ENCODE peak calls at places on chromosomes 2 and 18, in five cellular contexts. One of them, this sample, is unnamed.

GRCh38 chr2:206531996-206532543 is 88.7 kb downstream of the ADAM23 start:
- DNase-seq in AG09309: no peak
- DNase-seq in cardiac muscle cell: peak; percentile 43
- DNase-seq in pancreas: no peak
- DNase-seq in SJCRH30: peak; percentile 68
- DNase-seq in this sample: no peak

GRCh38 chr2:19973471-19973870 is 16.4 kb downstream of the WDR35 start:
- DNase-seq in pancreas: no peak
- DNase-seq in SJCRH30: no peak
- DNase-seq in cardiac muscle cell: no peak
- DNase-seq in AG09309: no peak
- DNase-seq in this sample: no peak

GRCh38 chr2:72236445-72237067 is 88.9 kb upstream of the CYP26B1 start:
- DNase-seq in cardiac muscle cell: no peak
- DNase-seq in pancreas: no peak
- DNase-seq in SJCRH30: no peak
- DNase-seq in AG09309: peak; percentile 74
- DNase-seq in this sample: no peak

GRCh38 chr2:33104052-33104623 is 157.4 kb downstream of the LTBP1 start:
- DNase-seq in pancreas: no peak
- DNase-seq in cardiac muscle cell: no peak
- DNase-seq in AG09309: no peak
- DNase-seq in SJCRH30: no peak
- DNase-seq in this sample: no peak

GRCh38 chr2:38037325-38037724 is 38.6 kb downstream of the CYP1B1 start:
- DNase-seq in pancreas: no peak
- DNase-seq in SJCRH30: no peak
- DNase-seq in AG09309: no peak
- DNase-seq in cardiac muscle cell: no peak
- DNase-seq in this sample: no peak

GRCh38 chr18:50711401-50711800 is 108.4 kb downstream of the MRO start:
- DNase-seq in cardiac muscle cell: no peak
- DNase-seq in SJCRH30: no peak
- DNase-seq in pancreas: no peak
- DNase-seq in AG09309: no peak
- DNase-seq in this sample: no peak

GRCh38 chr2:215883799-215884198 is 129.6 kb downstream of the MREG start:
- DNase-seq in cardiac muscle cell: no peak
- DNase-seq in SJCRH30: no peak
- DNase-seq in pancreas: no peak
- DNase-seq in AG09309: no peak
- DNase-seq in this sample: no peak

GRCh38 chr2:44542520-44542919 is 180.8 kb downstream of the CAMKMT start:
- DNase-seq in cardiac muscle cell: no peak
- DNase-seq in AG09309: no peak
- DNase-seq in SJCRH30: no peak
- DNase-seq in pancreas: no peak
- DNase-seq in this sample: no peak

GRCh38 chr2:191739194-191739593 is 61.3 kb downstream of the NABP1 start:
- DNase-seq in SJCRH30: peak; percentile 62
- DNase-seq in pancreas: no peak
- DNase-seq in cardiac muscle cell: no peak
- DNase-seq in AG09309: no peak
- DNase-seq in this sample: no peak

GRCh38 chr18:72727038-72727690 is 140.6 kb downstream of the NETO1 start:
- DNase-seq in AG09309: no peak
- DNase-seq in SJCRH30: peak; percentile 48
- DNase-seq in pancreas: no peak
- DNase-seq in cardiac muscle cell: no peak
- DNase-seq in this sample: no peak

GRCh38 chr2:70947556-70948184 is 12.0 kb downstream of the ATP6V1B1 start:
- DNase-seq in pancreas: no peak
- DNase-seq in SJCRH30: peak; percentile 45
- DNase-seq in AG09309: no peak
- DNase-seq in cardiac muscle cell: no peak
- DNase-seq in this sample: no peak

GRCh38 chr2:160471950-160472349 is 21.7 kb downstream of the RBMS1 start:
- DNase-seq in pancreas: no peak
- DNase-seq in SJCRH30: no peak
- DNase-seq in cardiac muscle cell: no peak
- DNase-seq in AG09309: no peak
- DNase-seq in this sample: no peak

GRCh38 chr2:54158311-54158710 is 42.9 kb downstream of the ACYP2 start:
- DNase-seq in SJCRH30: no peak
- DNase-seq in cardiac muscle cell: no peak
- DNase-seq in AG09309: no peak
- DNase-seq in pancreas: no peak
- DNase-seq in this sample: no peak

GRCh38 chr2:118833716-118834439 is 13.6 kb downstream of the EN1 start:
- DNase-seq in cardiac muscle cell: no peak
- DNase-seq in pancreas: no peak
- DNase-seq in AG09309: no peak
- DNase-seq in SJCRH30: no peak
- DNase-seq in this sample: no peak

GRCh38 chr2:228067309-228067708 is 114.2 kb downstream of the SPHKAP start:
- DNase-seq in cardiac muscle cell: no peak
- DNase-seq in AG09309: no peak
- DNase-seq in SJCRH30: no peak
- DNase-seq in pancreas: no peak
- DNase-seq in this sample: no peak

DNA sequence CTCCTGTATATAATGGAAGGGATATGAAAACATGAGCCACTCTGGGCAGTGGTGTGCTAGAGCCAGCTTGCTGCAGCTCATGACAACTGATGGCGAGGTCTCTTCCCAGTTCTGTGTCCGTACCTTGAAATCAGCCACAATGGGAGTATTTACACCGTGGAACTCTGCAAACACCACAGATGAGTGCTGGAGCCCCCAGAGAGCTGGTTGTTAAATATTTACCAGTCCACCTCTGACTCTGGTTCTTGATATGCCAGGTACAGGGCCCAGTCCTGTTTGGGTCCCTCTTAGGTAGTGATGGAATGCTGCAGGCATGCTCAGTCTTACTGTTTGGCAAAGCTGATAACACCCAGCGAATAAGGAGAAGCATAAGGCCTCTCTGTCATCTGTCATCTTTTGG is 116.1 kb upstream of the GLI2 start:
- DNase-seq in pancreas: no peak
- DNase-seq in AG09309: no peak
- DNase-seq in SJCRH30: no peak
- DNase-seq in cardiac muscle cell: no peak
- DNase-seq in this sample: peak; percentile 3
- H3K4me3 ChIP-seq in pancreas: no peak overlapping the region
- H3K4me3 ChIP-seq in AG09309: no peak overlapping the region
- H3K4me3 ChIP-seq in SJCRH30: no peak overlapping the region
- H3K4me3 ChIP-seq in cardiac muscle cell: no peak overlapping the region
- H3K4me3 ChIP-seq in this sample: no peak overlapping the region

DNA sequence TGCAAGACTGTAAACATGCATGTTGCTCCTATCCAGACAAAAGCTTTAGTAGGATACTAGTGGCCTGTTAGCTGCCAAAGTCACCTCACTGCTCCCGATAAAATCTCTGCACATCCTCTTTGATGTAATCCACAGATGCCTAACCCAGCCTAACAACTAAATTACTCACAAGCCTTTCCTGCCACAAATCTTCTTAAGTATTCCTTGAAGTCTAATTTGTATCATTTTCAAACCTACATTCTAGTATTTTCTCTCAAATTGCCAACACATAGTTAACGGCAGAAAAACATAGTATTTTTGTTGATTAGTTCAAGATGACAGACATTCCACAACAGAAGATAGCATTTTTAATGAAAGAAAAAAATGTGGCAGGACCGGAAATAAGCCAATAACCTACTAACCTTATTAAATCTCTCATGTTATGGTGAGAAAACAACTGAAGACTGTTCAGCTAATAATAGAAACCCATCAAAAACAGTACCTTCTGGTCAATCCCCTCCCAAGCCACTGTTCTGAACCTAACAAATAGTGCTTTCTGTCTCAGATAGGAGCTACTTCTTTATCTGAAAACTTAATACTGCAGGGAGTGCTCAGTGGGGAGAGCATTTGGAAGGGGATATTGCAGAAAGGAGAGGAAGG is at the start of gene MPP4:
- DNase-seq in AG09309: peak; percentile 45
- DNase-seq in cardiac muscle cell: no peak
- DNase-seq in pancreas: no peak
- DNase-seq in SJCRH30: no peak
- DNase-seq in this sample: no peak
- H3K4me3 ChIP-seq in AG09309: no peak within 1 kb of the TSS
- H3K4me3 ChIP-seq in cardiac muscle cell: no peak within 1 kb of the TSS
- H3K4me3 ChIP-seq in pancreas: no peak within 1 kb of the TSS
- H3K4me3 ChIP-seq in SJCRH30: no peak within 1 kb of the TSS
- H3K4me3 ChIP-seq in this sample: no peak within 1 kb of the TSS

GRCh38 chr2:200352631-200353030 is 46.1 kb downstream of the SPATS2L start:
- DNase-seq in pancreas: no peak
- DNase-seq in cardiac muscle cell: peak; percentile 42
- DNase-seq in AG09309: no peak
- DNase-seq in SJCRH30: no peak
- DNase-seq in this sample: no peak

GRCh38 chr2:200353873-200354272 is 47.4 kb downstream of the SPATS2L start:
- DNase-seq in SJCRH30: no peak
- DNase-seq in pancreas: no peak
- DNase-seq in cardiac muscle cell: no peak
- DNase-seq in AG09309: no peak
- DNase-seq in this sample: no peak

GRCh38 chr2:200351815-200352214 is 45.3 kb downstream of the SPATS2L start:
- DNase-seq in cardiac muscle cell: no peak
- DNase-seq in pancreas: no peak
- DNase-seq in SJCRH30: no peak
- DNase-seq in AG09309: no peak
- DNase-seq in this sample: no peak

GRCh38 chr2:200354823-200355751 is 48.6 kb downstream of the SPATS2L start:
- DNase-seq in pancreas: no peak
- DNase-seq in cardiac muscle cell: no peak
- DNase-seq in AG09309: no peak
- DNase-seq in SJCRH30: no peak
- DNase-seq in this sample: no peak

DNA sequence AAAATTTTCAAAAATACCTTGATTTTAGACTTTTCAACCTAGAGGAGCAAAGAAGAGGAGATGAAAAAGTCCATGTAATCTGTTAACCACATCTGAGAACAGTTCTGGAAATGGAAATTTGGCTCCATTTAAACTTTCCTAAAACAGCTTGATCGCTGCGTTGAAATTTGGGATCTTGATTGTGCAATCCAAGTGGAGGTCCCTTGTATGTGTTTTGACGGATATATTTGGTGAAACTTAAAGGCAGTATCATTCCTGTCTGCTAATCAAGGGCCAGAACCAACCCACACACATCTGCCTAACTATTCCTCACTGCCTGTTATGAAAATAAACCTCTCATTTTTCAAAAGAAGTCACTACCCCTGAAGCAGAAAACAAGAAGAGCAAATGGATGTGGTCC is 46.6 kb downstream of the SPATS2L start:
- DNase-seq in SJCRH30: no peak
- DNase-seq in AG09309: no peak
- DNase-seq in pancreas: no peak
- DNase-seq in cardiac muscle cell: no peak
- DNase-seq in this sample: no peak
- H3K4me3 ChIP-seq in SJCRH30: no peak overlapping the region
- H3K4me3 ChIP-seq in AG09309: no peak overlapping the region
- H3K4me3 ChIP-seq in pancreas: no peak overlapping the region
- H3K4me3 ChIP-seq in cardiac muscle cell: no peak overlapping the region
- H3K4me3 ChIP-seq in this sample: no peak overlapping the region

GRCh38 chr18:55858661-55859111 is 270.7 kb upstream of the TCF4 start:
- DNase-seq in cardiac muscle cell: no peak
- DNase-seq in AG09309: no peak
- DNase-seq in pancreas: no peak
- DNase-seq in SJCRH30: peak; percentile 18
- DNase-seq in this sample: no peak
- H3K4me3 ChIP-seq in cardiac muscle cell: no peak overlapping the region
- H3K4me3 ChIP-seq in AG09309: peak overlapping the region; percentile 34
- H3K4me3 ChIP-seq in pancreas: no peak overlapping the region
- H3K4me3 ChIP-seq in SJCRH30: peak overlapping the region; percentile 50
- H3K4me3 ChIP-seq in this sample: no peak overlapping the region

GRCh38 chr2:46460991-46461715 is 18.2 kb upstream of the TMEM247 start:
- DNase-seq in pancreas: peak; percentile 66
- DNase-seq in AG09309: no peak
- DNase-seq in SJCRH30: peak; percentile 85
- DNase-seq in cardiac muscle cell: peak; percentile 71
- DNase-seq in this sample: peak; percentile 88
- H3K4me3 ChIP-seq in pancreas: no peak overlapping the region
- H3K4me3 ChIP-seq in AG09309: no peak overlapping the region
- H3K4me3 ChIP-seq in SJCRH30: peak overlapping the region; percentile 4
- H3K4me3 ChIP-seq in cardiac muscle cell: no peak overlapping the region
- H3K4me3 ChIP-seq in this sample: no peak overlapping the region

This sample was measured in kidney.